ENCODE peak calls at places on chromosomes 13 and 19, in five cellular contexts. One of them, this sample, is unnamed.
A peak's percentile ranks its signal among the peaks of the same experiment; 100 is the strongest.

GRCh38 chr13:53015971-53016370 is 12.6 kb upstream of the OLFM4 start:
- DNase-seq in HCT116: no peak
- DNase-seq in HepG2: no peak
- DNase-seq in GM12878: no peak
- DNase-seq in K562: no peak
- DNase-seq in this sample: no peak

GRCh38 chr13:99656092-99656745 is 154.9 kb downstream of the TM9SF2 start:
- DNase-seq in HepG2: peak; percentile 57
- DNase-seq in K562: peak; percentile 70
- DNase-seq in GM12878: peak; percentile 40
- DNase-seq in HCT116: peak; percentile 55
- DNase-seq in this sample: peak; percentile 96

GRCh38 chr13:35851238-35851814 is 279.9 kb downstream of the DCLK1 start:
- DNase-seq in K562: no peak
- DNase-seq in GM12878: no peak
- DNase-seq in HepG2: no peak
- DNase-seq in HCT116: no peak
- DNase-seq in this sample: no peak

GRCh38 chr19:18733196-18733647 is 49.7 kb downstream of the CRTC1 start:
- DNase-seq in HepG2: peak; percentile 18
- DNase-seq in K562: no peak
- DNase-seq in HCT116: no peak
- DNase-seq in GM12878: no peak
- DNase-seq in this sample: no peak

GRCh38 chr13:46295531-46296464 is 84.1 kb downstream of the LRRC63 start:
- DNase-seq in HepG2: no peak
- DNase-seq in HCT116: no peak
- DNase-seq in GM12878: peak; percentile 28
- DNase-seq in K562: no peak
- DNase-seq in this sample: no peak

GRCh38 chr19:51124216-51124615 is 490 bp upstream of the SIGLEC9 start:
- DNase-seq in HepG2: no peak
- DNase-seq in HCT116: no peak
- DNase-seq in K562: no peak
- DNase-seq in GM12878: no peak
- DNase-seq in this sample: no peak

GRCh38 chr13:25886438-25887214 is 165.2 kb downstream of the SHISA2 start:
- DNase-seq in K562: no peak
- DNase-seq in HepG2: no peak
- DNase-seq in HCT116: no peak
- DNase-seq in GM12878: no peak
- DNase-seq in this sample: no peak

GRCh38 chr13:67230774-67231480 is 791 bp upstream of the PCDH9 start:
- DNase-seq in HepG2: peak; percentile 9
- DNase-seq in GM12878: no peak
- DNase-seq in K562: peak; percentile 8
- DNase-seq in HCT116: no peak
- DNase-seq in this sample: peak; percentile 74

GRCh38 chr13:24180743-24181384 is 20.3 kb downstream of the SPATA13 start:
- DNase-seq in HCT116: no peak
- DNase-seq in K562: no peak
- DNase-seq in GM12878: no peak
- DNase-seq in HepG2: no peak
- DNase-seq in this sample: peak; percentile 1

GRCh38 chr19:6543866-6544347 is 13.1 kb downstream of the TNFSF9 start:
- DNase-seq in GM12878: peak; percentile 80
- DNase-seq in HCT116: no peak
- DNase-seq in HepG2: no peak
- DNase-seq in K562: no peak
- DNase-seq in this sample: no peak

GRCh38 chr13:101451641-101452040 is 834 bp upstream of the ITGBL1 start:
- DNase-seq in K562: no peak
- DNase-seq in HCT116: no peak
- DNase-seq in HepG2: no peak
- DNase-seq in GM12878: no peak
- DNase-seq in this sample: no peak

GRCh38 chr13:63463782-63464610 is 2048.3 kb upstream of the PCDH20 start:
- DNase-seq in HCT116: no peak
- DNase-seq in HepG2: no peak
- DNase-seq in GM12878: peak; percentile 21
- DNase-seq in K562: no peak
- DNase-seq in this sample: no peak

GRCh38 chr13:39784347-39784746 is 128.9 kb downstream of the COG6 start:
- DNase-seq in HepG2: no peak
- DNase-seq in GM12878: no peak
- DNase-seq in HCT116: no peak
- DNase-seq in K562: no peak
- DNase-seq in this sample: no peak

GRCh38 chr13:89627991-89628390 is 1719.5 kb upstream of the MIR17HG start:
- DNase-seq in GM12878: no peak
- DNase-seq in HepG2: no peak
- DNase-seq in K562: no peak
- DNase-seq in HCT116: no peak
- DNase-seq in this sample: no peak

GRCh38 chr13:37534181-37534580 is 64.4 kb downstream of the POSTN start:
- DNase-seq in HCT116: no peak
- DNase-seq in K562: no peak
- DNase-seq in HepG2: no peak
- DNase-seq in GM12878: no peak
- DNase-seq in this sample: no peak

GRCh38 chr19:3657395-3657769 is 30.8 kb upstream of the CACTIN start:
- DNase-seq in HCT116: no peak
- DNase-seq in GM12878: no peak
- DNase-seq in K562: no peak
- DNase-seq in HepG2: no peak
- DNase-seq in this sample: no peak

GRCh38 chr13:50740052-50740741 is 103.3 kb downstream of the DLEU7 start:
- DNase-seq in HCT116: no peak
- DNase-seq in GM12878: no peak
- DNase-seq in HepG2: no peak
- DNase-seq in K562: no peak
- DNase-seq in this sample: no peak

GRCh38 chr19:17753976-17754375 is 2.7 kb downstream of the FCHO1 start:
- DNase-seq in K562: no peak
- DNase-seq in HepG2: no peak
- DNase-seq in HCT116: no peak
- DNase-seq in GM12878: no peak
- DNase-seq in this sample: no peak

GRCh38 chr19:46766569-46767317 is 20.5 kb upstream of the STRN4 start:
- DNase-seq in K562: peak; percentile 76
- DNase-seq in HCT116: no peak
- DNase-seq in GM12878: no peak
- DNase-seq in HepG2: peak; percentile 53
- DNase-seq in this sample: no peak

GRCh38 chr19:42275517-42275916 is 6.5 kb downstream of the CIC start:
- DNase-seq in HepG2: no peak
- DNase-seq in GM12878: no peak
- DNase-seq in HCT116: no peak
- DNase-seq in K562: no peak
- DNase-seq in this sample: no peak

GRCh38 chr19:10491472-10492047 is 11.6 kb downstream of the KEAP1 start:
- DNase-seq in GM12878: no peak
- DNase-seq in HCT116: no peak
- DNase-seq in HepG2: no peak
- DNase-seq in K562: no peak
- DNase-seq in this sample: no peak

GRCh38 chr13:60267498-60268202 is 103.9 kb upstream of the DIAPH3 start:
- DNase-seq in HepG2: no peak
- DNase-seq in GM12878: no peak
- DNase-seq in HCT116: no peak
- DNase-seq in K562: no peak
- DNase-seq in this sample: no peak

GRCh38 chr13:110015253-110015652 is 228.9 kb upstream of the IRS2 start:
- DNase-seq in HCT116: no peak
- DNase-seq in K562: no peak
- DNase-seq in HepG2: no peak
- DNase-seq in GM12878: no peak
- DNase-seq in this sample: no peak

GRCh38 chr19:20414133-20414532 is 151.4 kb downstream of the ZNF737 start:
- DNase-seq in HepG2: no peak
- DNase-seq in HCT116: no peak
- DNase-seq in GM12878: no peak
- DNase-seq in K562: no peak
- DNase-seq in this sample: no peak

DNA sequence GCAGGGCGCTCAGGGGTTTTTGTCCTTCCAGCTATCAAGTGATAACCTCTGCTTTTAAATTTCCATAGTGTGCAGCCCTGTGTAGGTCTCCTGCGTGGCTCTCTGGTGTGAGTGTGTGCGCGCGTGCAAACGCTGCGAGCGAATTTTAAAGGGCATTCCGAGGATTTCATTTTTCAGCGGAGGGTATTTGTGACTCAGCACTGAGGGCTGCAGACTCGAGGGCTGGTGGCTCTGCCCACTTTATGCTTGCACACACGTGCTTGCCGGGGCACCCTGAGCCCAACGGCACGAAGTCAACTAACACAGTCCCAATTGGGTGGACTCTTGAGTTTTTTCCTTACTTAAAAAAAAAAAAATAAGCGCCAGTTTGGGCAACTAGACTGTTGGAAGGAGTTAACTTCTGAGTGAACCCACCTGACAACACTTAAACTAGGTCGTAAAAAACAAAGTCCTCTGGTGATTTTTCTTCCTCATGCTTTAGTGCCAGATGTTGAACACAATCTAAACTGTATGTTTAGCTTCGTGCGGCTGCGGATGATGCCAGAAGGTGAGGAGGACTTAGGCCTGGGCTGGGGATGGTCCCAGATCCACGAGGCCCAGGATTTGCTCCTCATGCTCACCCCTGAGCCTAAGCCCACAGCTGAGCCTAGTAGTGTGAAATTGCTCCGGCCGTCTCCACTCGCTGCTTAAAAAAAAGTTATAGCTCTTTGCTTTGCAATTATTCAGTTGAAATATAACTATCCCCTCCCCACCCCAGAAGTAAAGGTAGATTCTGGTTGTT is 2.1 kb downstream of the FGF9 start:
- DNase-seq in K562: no peak
- DNase-seq in HCT116: no peak
- DNase-seq in GM12878: no peak
- DNase-seq in HepG2: no peak
- DNase-seq in this sample: no peak
- H3K4me1 ChIP-seq in K562: peaks cover 2% of the 10 kb centered on the region
- H3K4me1 ChIP-seq in HCT116: peaks cover 59% of the 10 kb centered on the region
- H3K4me1 ChIP-seq in GM12878: peaks cover 23% of the 10 kb centered on the region
- H3K4me1 ChIP-seq in HepG2: peaks cover 47% of the 10 kb centered on the region
- H3K4me1 ChIP-seq in this sample: peaks cover 27% of the 10 kb centered on the region

GRCh38 chr13:111599791-111600190 is 279.3 kb downstream of the TEX29 start:
- DNase-seq in GM12878: no peak
- DNase-seq in HepG2: no peak
- DNase-seq in HCT116: no peak
- DNase-seq in K562: no peak
- DNase-seq in this sample: no peak

GRCh38 chr13:111598751-111599150 is 278.3 kb downstream of the TEX29 start:
- DNase-seq in HCT116: no peak
- DNase-seq in HepG2: no peak
- DNase-seq in GM12878: no peak
- DNase-seq in K562: no peak
- DNase-seq in this sample: no peak

GRCh38 chr13:111595791-111596190 is 275.3 kb downstream of the TEX29 start:
- DNase-seq in HepG2: no peak
- DNase-seq in HCT116: no peak
- DNase-seq in K562: no peak
- DNase-seq in GM12878: no peak
- DNase-seq in this sample: no peak

GRCh38 chr13:111595276-111595675 is 274.8 kb downstream of the TEX29 start:
- DNase-seq in HCT116: no peak
- DNase-seq in HepG2: no peak
- DNase-seq in K562: no peak
- DNase-seq in GM12878: no peak
- DNase-seq in this sample: no peak

DNA sequence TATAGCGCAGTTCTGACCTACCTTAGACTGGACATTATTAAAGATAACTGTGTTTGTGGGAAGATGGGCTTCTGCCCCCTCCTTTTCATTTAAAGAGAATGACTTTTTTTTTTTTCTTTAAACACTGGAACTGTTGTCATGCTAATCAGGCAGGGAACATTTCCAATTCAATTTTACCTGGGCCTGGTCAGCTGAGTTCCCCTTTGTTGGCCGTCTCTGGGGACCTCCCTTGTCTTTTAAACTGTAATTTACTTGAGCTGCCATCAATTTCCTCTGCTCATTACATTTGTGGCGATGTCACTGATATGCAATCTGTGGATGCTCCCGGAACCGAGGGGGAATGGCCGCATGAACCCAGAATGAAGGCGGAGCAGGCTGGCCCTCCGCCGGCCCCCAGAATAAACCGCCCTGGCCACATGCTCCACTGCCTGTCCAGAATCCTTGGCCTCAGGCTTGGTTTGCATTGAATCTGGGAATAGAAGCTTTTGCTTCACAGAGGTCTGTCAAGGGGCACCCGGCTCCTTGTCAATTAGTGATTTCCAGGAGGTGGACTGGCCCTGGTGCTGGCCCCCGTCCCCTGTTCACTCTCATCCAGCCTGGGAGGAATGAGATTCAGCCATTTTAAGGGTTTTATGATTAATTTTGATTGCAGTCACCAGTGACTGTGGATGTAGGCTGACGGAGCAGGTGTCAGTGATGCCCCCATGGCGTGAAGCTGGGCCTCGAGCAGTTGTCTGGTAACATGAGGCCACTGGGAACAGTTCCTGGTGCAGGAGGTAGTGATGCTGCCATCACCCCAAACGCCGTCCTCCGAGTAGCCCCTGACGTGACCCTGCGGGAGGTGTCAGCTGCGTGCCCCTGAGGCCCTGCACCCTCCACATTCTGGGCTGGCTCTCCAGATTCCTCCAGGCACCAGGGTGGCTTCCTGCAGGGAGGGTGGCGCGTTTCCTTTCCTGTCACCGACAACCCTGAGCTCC is 276.9 kb downstream of the TEX29 start:
- DNase-seq in HepG2: no peak
- DNase-seq in K562: no peak
- DNase-seq in HCT116: no peak
- DNase-seq in GM12878: no peak
- DNase-seq in this sample: no peak
- H3K4me2 ChIP-seq in HepG2: no peak overlapping the region
- H3K4me2 ChIP-seq in K562: no peak overlapping the region
- H3K4me2 ChIP-seq in HCT116: no peak overlapping the region
- H3K4me2 ChIP-seq in GM12878: no peak overlapping the region
- H3K4me2 ChIP-seq in this sample: no peak overlapping the region

DNA sequence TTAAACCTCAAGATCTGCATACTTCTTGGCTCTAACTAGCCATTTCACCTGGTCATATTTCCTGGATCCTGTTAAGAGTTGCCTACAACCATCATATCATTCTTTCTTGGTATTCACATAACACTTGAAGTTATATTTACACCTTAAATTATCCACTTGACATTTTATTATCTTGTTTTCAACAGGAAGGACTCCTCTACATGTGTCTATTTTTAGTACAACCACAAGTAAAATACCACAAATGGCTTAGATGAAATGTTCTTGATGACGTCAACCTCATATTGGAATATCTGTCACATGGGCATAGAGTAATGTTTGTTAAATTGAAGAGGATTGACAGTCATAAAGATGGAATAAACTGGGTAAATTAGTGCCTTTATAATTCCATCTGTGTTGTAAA is 9.4 kb downstream of the PCDH20 start:
- DNase-seq in HCT116: no peak
- DNase-seq in HepG2: no peak
- DNase-seq in K562: no peak
- DNase-seq in GM12878: no peak
- DNase-seq in this sample: no peak
- TF ChIP-seq ZNF274 in HCT116: no peak
- TF ChIP-seq ZNF274 in HepG2: no peak
- TF ChIP-seq ZNF274 in K562: no peak
- TF ChIP-seq ZNF274 in GM12878: no peak
- TF ChIP-seq ZNF274 in this sample: no peak

GRCh38 chr19:2032296-2032941 is 16.9 kb upstream of the BTBD2 start:
- DNase-seq in HCT116: peak; percentile 84
- DNase-seq in HepG2: no peak
- DNase-seq in GM12878: no peak
- DNase-seq in K562: no peak
- DNase-seq in this sample: peak; percentile 55
- H3K4me1 ChIP-seq in HCT116: peaks cover 82% of the 10 kb centered on the region
- H3K4me1 ChIP-seq in HepG2: peaks cover 14% of the 10 kb centered on the region
- H3K4me1 ChIP-seq in GM12878: peaks cover 3% of the 10 kb centered on the region
- H3K4me1 ChIP-seq in K562: peaks cover 3% of the 10 kb centered on the region
- H3K4me1 ChIP-seq in this sample: peaks cover 5% of the 10 kb centered on the region